ENCODE peak calls at places on chromosomes 4 and X, in nine cellular contexts. L is foreskin fibroblast; A is NB4; N is lower lobe of right lung; I is NCI-H1092 treated with DMSO at 0.1 percent for 48 hours; G is stimulated activated CD4-positive, alpha-beta T cell treated with anti-CD3 and anti-CD28 coated beads, Interleukin-4, amount 100 ng/mL, for 48 hours; R is NCI-H2081; M is T-helper 9 cell; Q is naive thymus-derived CD8-positive, alpha-beta T cell. B is an unnamed sample.

GRCh38 chrX:152165033-152165743 is 26.8 kb upstream of the MAGEA10 start:
- DNase-seq in M (no peak), A (no peak), I (no peak), G (no peak), L (no peak), R (no peak), N (no peak), Q (no peak), B (no peak)

GRCh38 chr4:105241456-105241855 is 94.8 kb downstream of the TET2 start:
- DNase-seq in M (no peak), G (no peak), A (no peak), R (peak), Q (no peak), I (peak), L (no peak), N (no peak), B (no peak)

GRCh38 chr4:187417761-187418160 is 577.8 kb upstream of the ZFP42 start:
- DNase-seq in M (no peak), A (no peak), R (peak), I (no peak), L (peak), Q (no peak), N (no peak), G (no peak), B (no peak)

GRCh38 chr4:165343353-165344191 is 16.1 kb downstream of the MSMO1 start:
- DNase-seq in L (no peak), I (peak), M (no peak), A (peak), N (no peak), G (no peak), Q (no peak), R (peak), B (no peak)

GRCh38 chr4:22500128-22500611 is 15.7 kb downstream of the ADGRA3 start:
- DNase-seq in N (no peak), R (peak), I (peak), A (no peak), L (no peak), M (no peak), Q (no peak), G (no peak), B (no peak)

GRCh38 chr4:5238106-5238505 is 186.8 kb downstream of the STK32B start:
- DNase-seq in M (no peak), Q (no peak), L (no peak), R (no peak), I (no peak), G (no peak), N (no peak), A (no peak), B (no peak)

GRCh38 chr4:15031197-15031596 is 28.9 kb downstream of the CPEB2 start:
- DNase-seq in G (no peak), M (no peak), I (no peak), R (no peak), N (no peak), Q (no peak), A (no peak), L (no peak), B (no peak)

GRCh38 chr4:56995525-56995924 is 16.8 kb downstream of the POLR2B start:
- DNase-seq in N (no peak), L (peak), Q (no peak), A (no peak), I (peak), R (peak), M (no peak), G (no peak), B (no peak)

GRCh38 chr4:21512351-21512750 is 436.2 kb downstream of the KCNIP4 start:
- DNase-seq in L (peak), R (peak), N (no peak), M (no peak), Q (no peak), G (no peak), A (peak), I (peak), B (peak)

GRCh38 chrX:4182010-4182806 is 468.8 kb upstream of the PRKX start:
- DNase-seq in A (no peak), Q (no peak), N (no peak), L (no peak), I (no peak), G (no peak), M (no peak), R (no peak), B (peak)

GRCh38 chr4:14752341-14753046 is 249.8 kb upstream of the CPEB2 start:
- DNase-seq in I (no peak), M (no peak), N (no peak), G (no peak), R (no peak), Q (no peak), A (no peak), L (no peak), B (no peak)

GRCh38 chrX:123181515-123181914 is 2.6 kb upstream of the GRIA3 start:
- DNase-seq in Q (no peak), R (no peak), M (no peak), N (no peak), L (no peak), I (no peak), A (no peak), G (no peak), B (no peak)

GRCh38 chr4:140044314-140044991 is 109.5 kb downstream of the MAML3 start:
- DNase-seq in I (no peak), N (no peak), G (no peak), M (no peak), R (no peak), A (no peak), L (peak), Q (no peak), B (no peak)

GRCh38 chr4:13656569-13656988 is 29.1 kb upstream of the BOD1L1 start:
- DNase-seq in Q (peak), L (peak), I (peak), N (peak), A (peak), G (peak), R (peak), M (peak), B (no peak)

GRCh38 chr4:93646225-93646930 is 182.2 kb upstream of the ATOH1 start:
- DNase-seq in Q (no peak), M (no peak), R (peak), I (peak), L (no peak), A (no peak), G (no peak), N (no peak), B (no peak)

B was measured in NT2/D1.